ENCODE peak calls at places on chromosomes 13 and 19, in ten cellular contexts. K is neural progenitor cell, N is endothelial cell of umbilical vein, R is fibroblast of lung, C is body of pancreas, O is thoracic aorta, H is Peyer's patch, Q is Karpas-422, U is adipocyte, L is ascending aorta. T is an unnamed sample.

GRCh38 chr13:75458696-75459422 is 23.1 kb downstream of the TBC1D4 start:
- DNase-seq in K (peak; percentile 4), N (peak; percentile 20), R (no peak), C (peak; percentile 88), O (no peak), H (no peak), Q (no peak), U (no peak), L (no peak), T (no peak)

GRCh38 chr13:61415749-61416148 is at the start of gene PCDH20:
- DNase-seq in K (no peak), N (no peak), R (no peak), C (no peak), O (no peak), H (no peak), Q (no peak), U (no peak), L (no peak), T (no peak)

GRCh38 chr19:17739121-17739875 is 12.0 kb upstream of the FCHO1 start:
- DNase-seq in K (no peak), N (no peak), R (no peak), C (peak; percentile 43), O (no peak), H (no peak), Q (peak; percentile 75), U (no peak), L (no peak), T (no peak)

GRCh38 chr13:36030670-36031331 is 100.4 kb downstream of the DCLK1 start:
- DNase-seq in K (peak; percentile 3), N (peak; percentile 33), R (peak; percentile 93), C (peak; percentile 40), O (no peak), H (no peak), Q (no peak), U (peak; percentile 56), L (no peak), T (no peak)

GRCh38 chr13:109154546-109154945 is 525.1 kb downstream of the MYO16 start:
- DNase-seq in K (no peak), N (peak; percentile 80), R (peak; percentile 66), C (no peak), O (no peak), H (no peak), Q (no peak), U (no peak), L (no peak), T (no peak)

GRCh38 chr19:308471-309205 is 17.4 kb upstream of the PLPP2 start:
- DNase-seq in K (no peak), N (no peak), R (no peak), C (no peak), O (no peak), H (no peak), Q (no peak), U (no peak), L (no peak), T (no peak)

GRCh38 chr19:6521718-6522646 is 8.8 kb upstream of the TNFSF9 start:
- DNase-seq in K (no peak), N (no peak), R (peak; percentile 42), C (peak; percentile 27), O (no peak), H (peak; percentile 48), Q (peak; percentile 83), U (no peak), L (no peak), T (no peak)

GRCh38 chr19:32581704-32582164 is 744 bp downstream of the PDCD5 start:
- DNase-seq in K (peak; percentile 57), N (peak; percentile 39), R (peak; percentile 38), C (peak; percentile 16), O (no peak), H (no peak), Q (no peak), U (peak; percentile 79), L (no peak), T (no peak)

GRCh38 chr13:43769552-43769951 is 17.2 kb downstream of the ENOX1 start:
- DNase-seq in K (no peak), N (no peak), R (no peak), C (no peak), O (no peak), H (no peak), Q (no peak), U (no peak), L (no peak), T (no peak)

GRCh38 chr19:42024622-42025111 is 30.6 kb upstream of the ATP1A3 start:
- DNase-seq in K (no peak), N (no peak), R (peak; percentile 55), C (peak; percentile 31), O (no peak), H (no peak), Q (no peak), U (peak; percentile 69), L (no peak), T (no peak)

GRCh38 chr19:13873776-13874515 is 3.0 kb upstream of the NANOS3 start:
- DNase-seq in K (no peak), N (no peak), R (no peak), C (no peak), O (no peak), H (no peak), Q (no peak), U (no peak), L (no peak), T (no peak)

GRCh38 chr19:388691-389090 is 20.3 kb downstream of the C2CD4C start:
- DNase-seq in K (no peak), N (no peak), R (no peak), C (no peak), O (no peak), H (no peak), Q (no peak), U (no peak), L (no peak), T (no peak)

GRCh38 chr13:33112745-33113144 is 96.5 kb downstream of the KL start:
- DNase-seq in K (no peak), N (no peak), R (no peak), C (no peak), O (no peak), H (no peak), Q (no peak), U (no peak), L (no peak), T (no peak)

GRCh38 chr19:36079389-36079788 is 24.7 kb downstream of the WDR62 start:
- DNase-seq in K (no peak), N (no peak), R (no peak), C (no peak), O (no peak), H (no peak), Q (no peak), U (no peak), L (no peak), T (no peak)

GRCh38 chr19:32407004-32407992 is 1.7 kb downstream of the DPY19L3 start:
- DNase-seq in K (no peak), N (no peak), R (peak; percentile 70), C (peak; percentile 77), O (no peak), H (no peak), Q (no peak), U (peak; percentile 17), L (peak; percentile 74), T (no peak)

GRCh38 chr13:27632214-27632613 is 10.5 kb downstream of the POLR1D start:
- DNase-seq in K (no peak), N (no peak), R (no peak), C (no peak), O (no peak), H (no peak), Q (no peak), U (no peak), L (no peak), T (no peak)
- H3K4me1 ChIP-seq in K (peaks cover 9% of the 10 kb centered on the region), N (peaks cover 9% of the 10 kb centered on the region), R (no peaks in the 10 kb centered on the region), C (peaks cover 31% of the 10 kb centered on the region), O (no peaks in the 10 kb centered on the region), H (no peaks in the 10 kb centered on the region), Q (no peaks in the 10 kb centered on the region), U (no peaks in the 10 kb centered on the region), L (no peaks in the 10 kb centered on the region), T (peaks cover 13% of the 10 kb centered on the region)

GRCh38 chr19:21317821-21318220 is 11.4 kb downstream of the ZNF708 start:
- DNase-seq in K (no peak), N (no peak), R (no peak), C (no peak), O (no peak), H (no peak), Q (no peak), U (no peak), L (no peak), T (no peak)
- H3K36me3 ChIP-seq in K (no peaks in the 10 kb centered on the region), N (no peaks in the 10 kb centered on the region), R (no peaks in the 10 kb centered on the region), C (no peaks in the 10 kb centered on the region), O (no peaks in the 10 kb centered on the region), H (no peaks in the 10 kb centered on the region), Q (peaks cover 44% of the 10 kb centered on the region), U (peaks cover 35% of the 10 kb centered on the region), L (no peaks in the 10 kb centered on the region), T (no peaks in the 10 kb centered on the region)

GRCh38 chr19:49551531-49551930 is 23.7 kb downstream of the RCN3 start:
- DNase-seq in K (no peak), N (no peak), R (no peak), C (no peak), O (no peak), H (no peak), Q (no peak), U (no peak), L (no peak), T (no peak)
- H3K4me1 ChIP-seq in K (peaks cover 7% of the 10 kb centered on the region), N (peaks cover 24% of the 10 kb centered on the region), R (peaks cover 3% of the 10 kb centered on the region), C (peaks cover 39% of the 10 kb centered on the region), O (peaks cover 3% of the 10 kb centered on the region), H (peaks cover 5% of the 10 kb centered on the region), Q (peaks cover 3% of the 10 kb centered on the region), U (peaks cover 13% of the 10 kb centered on the region), L (no peaks in the 10 kb centered on the region), T (peaks cover 48% of the 10 kb centered on the region)

GRCh38 chr19:46107371-46107770 is 17.1 kb downstream of the IGFL3 start:
- DNase-seq in K (no peak), N (no peak), R (peak; percentile 93), C (no peak), O (no peak), H (no peak), Q (no peak), U (peak; percentile 39), L (no peak), T (no peak)

GRCh38 chr19:46113726-46114125 is 10.8 kb downstream of the IGFL3 start:
- DNase-seq in K (no peak), N (no peak), R (peak; percentile 31), C (no peak), O (no peak), H (no peak), Q (no peak), U (no peak), L (no peak), T (no peak)

GRCh38 chr19:46109876-46110275 is 14.6 kb downstream of the IGFL3 start:
- DNase-seq in K (no peak), N (no peak), R (peak; percentile 22), C (no peak), O (no peak), H (no peak), Q (no peak), U (no peak), L (no peak), T (no peak)

GRCh38 chr19:46112527-46112926 is 12.0 kb downstream of the IGFL3 start:
- DNase-seq in K (no peak), N (no peak), R (no peak), C (no peak), O (no peak), H (no peak), Q (no peak), U (no peak), L (no peak), T (no peak)

DNA sequence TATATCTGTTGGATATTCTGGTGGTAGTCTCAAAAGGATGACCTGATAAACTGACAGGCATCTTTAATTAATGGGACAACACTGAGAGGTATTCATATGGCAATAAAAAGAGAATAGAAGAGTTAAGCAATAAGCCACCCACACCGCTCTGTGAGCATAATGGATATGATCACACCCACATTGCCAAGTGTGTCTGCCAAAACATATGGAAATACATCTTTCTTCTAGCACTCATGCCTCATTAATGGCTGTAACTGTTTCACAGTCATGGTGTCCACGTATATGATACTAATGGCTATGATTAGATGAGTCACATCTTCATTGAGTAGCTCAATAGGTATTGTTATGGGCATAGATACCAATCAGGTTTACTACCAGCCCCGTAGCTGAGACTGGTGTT is 13.1 kb downstream of the IGFL3 start:
- DNase-seq in K (no peak), N (no peak), R (no peak), C (no peak), O (no peak), H (no peak), Q (no peak), U (no peak), L (no peak), T (no peak)
- H3K36me3 ChIP-seq in K (no peaks in the 10 kb centered on the region), N (no peaks in the 10 kb centered on the region), R (no peaks in the 10 kb centered on the region), C (no peaks in the 10 kb centered on the region), O (no peaks in the 10 kb centered on the region), H (no peaks in the 10 kb centered on the region), Q (no peaks in the 10 kb centered on the region), U (no peaks in the 10 kb centered on the region), L (no peaks in the 10 kb centered on the region), T (no peaks in the 10 kb centered on the region)

T was measured in esophagus squamous epithelium.